ENCODE peak calls at places on chromosomes 16 and 17, in ten cellular contexts. N is mammary epithelial cell, M is HepG2, U is H1, H is hepatocyte, E is colonic mucosa, D is OCI-LY7, S is endothelial cell of umbilical vein, O is Peyer's patch, W is PC-3. Z is an unnamed sample.

GRCh38 chr16:89945654-89946053 is 2.9 kb upstream of the DEF8 start:
- DNase-seq in D (peak; percentile 49), O (peak; percentile 42), M (no peak), N (no peak), H (no peak), E (no peak), U (no peak), W (peak; percentile 30), S (no peak), Z (no peak)

GRCh38 chr17:82596316-82596715 is 51.9 kb downstream of the WDR45B start:
- DNase-seq in E (no peak), S (no peak), U (no peak), M (no peak), D (no peak), O (no peak), N (no peak), W (no peak), H (no peak), Z (no peak)

GRCh38 chr16:73060216-73060615 is 12.3 kb upstream of the ZFHX3 start:
- DNase-seq in O (no peak), W (no peak), S (no peak), N (no peak), D (no peak), U (no peak), E (no peak), M (no peak), H (no peak), Z (no peak)

GRCh38 chr16:69112285-69113129 is 7.1 kb downstream of the HAS3 start:
- DNase-seq in S (peak; percentile 52), H (peak; percentile 69), O (peak; percentile 71), W (peak; percentile 38), E (peak; percentile 64), M (peak; percentile 62), N (no peak), U (no peak), D (peak; percentile 70), Z (peak; percentile 79)

GRCh38 chr17:61699032-61699431 is 108.0 kb upstream of the NACA2 start:
- DNase-seq in M (no peak), S (no peak), D (no peak), H (no peak), W (no peak), O (no peak), E (no peak), U (no peak), N (no peak), Z (no peak)

GRCh38 chr17:71821512-71821911 is 299.3 kb upstream of the SOX9 start:
- DNase-seq in E (no peak), N (no peak), O (no peak), M (no peak), H (no peak), U (no peak), W (peak; percentile 91), S (no peak), D (no peak), Z (no peak)

GRCh38 chr16:11181889-11182279 is 74.1 kb downstream of the SOCS1 start:
- DNase-seq in H (no peak), O (no peak), N (peak; percentile 44), M (no peak), S (no peak), U (no peak), W (no peak), E (no peak), D (no peak), Z (no peak)

GRCh38 chr17:47946929-47947397 is 5.6 kb downstream of the PNPO start:
- DNase-seq in O (peak; percentile 83), M (peak; percentile 94), E (peak; percentile 94), W (peak; percentile 99), U (peak; percentile 47), H (peak; percentile 92), D (peak; percentile 71), N (peak; percentile 96), S (peak; percentile 89), Z (peak; percentile 82)

GRCh38 chr16:2212362-2213324 is 2.0 kb upstream of the BRICD5 start:
- DNase-seq in M (no peak), E (no peak), H (no peak), D (no peak), O (no peak), W (peak; percentile 76), N (peak; percentile 36), U (no peak), S (no peak), Z (no peak)

GRCh38 chr16:2213817-2214720 is 571 bp downstream of the PGP start:
- DNase-seq in S (peak; percentile 34), M (no peak), U (no peak), W (no peak), E (no peak), N (no peak), D (peak; percentile 38), O (no peak), H (peak; percentile 55), Z (no peak)

GRCh38 chr16:2211923-2212347 is 1.3 kb upstream of the BRICD5 start:
- DNase-seq in D (no peak), O (no peak), H (no peak), S (no peak), M (no peak), W (no peak), N (no peak), E (no peak), U (no peak), Z (no peak)

GRCh38 chr16:2214721-2214970 is at the start of gene PGP:
- DNase-seq in S (no peak), W (no peak), U (no peak), D (no peak), E (no peak), H (no peak), N (no peak), O (no peak), M (no peak), Z (no peak)

GRCh38 chr16:2216330-2216729 is 1.7 kb upstream of the PGP start:
- DNase-seq in W (no peak), O (no peak), N (no peak), S (no peak), E (no peak), D (no peak), H (no peak), M (no peak), U (no peak), Z (no peak)
- H3K4me1 ChIP-seq in W (peaks cover 13% of the 10 kb centered on the region), O (no peaks in the 10 kb centered on the region), N (peaks cover 18% of the 10 kb centered on the region), S (peaks cover 15% of the 10 kb centered on the region), E (peaks cover 18% of the 10 kb centered on the region), D (peaks cover 26% of the 10 kb centered on the region), H (peaks cover 8% of the 10 kb centered on the region), M (peaks cover 63% of the 10 kb centered on the region), U (peaks cover 7% of the 10 kb centered on the region), Z (peaks cover 8% of the 10 kb centered on the region)

GRCh38 chr16:12902511-12903324 is 1.3 kb downstream of the SHISA9 start:
- DNase-seq in S (no peak), N (peak; percentile 28), U (no peak), D (no peak), O (no peak), M (no peak), H (peak; percentile 13), W (no peak), E (no peak), Z (no peak)

GRCh38 chr16:12901597-12902436 is at the start of gene SHISA9:
- DNase-seq in O (no peak), U (no peak), W (no peak), H (peak; percentile 41), N (peak; percentile 39), S (no peak), M (no peak), D (no peak), E (no peak), Z (no peak)

GRCh38 chr16:12904041-12904671 is 2.8 kb downstream of the SHISA9 start:
- DNase-seq in M (no peak), N (no peak), U (no peak), D (peak; percentile 13), E (no peak), H (no peak), W (no peak), O (no peak), S (no peak), Z (no peak)

GRCh38 chr16:12901204-12901596 is 198 bp upstream of the SHISA9 start:
- DNase-seq in O (no peak), M (no peak), N (peak; percentile 62), S (no peak), W (no peak), D (no peak), E (no peak), U (no peak), H (peak; percentile 44), Z (no peak)

DNA sequence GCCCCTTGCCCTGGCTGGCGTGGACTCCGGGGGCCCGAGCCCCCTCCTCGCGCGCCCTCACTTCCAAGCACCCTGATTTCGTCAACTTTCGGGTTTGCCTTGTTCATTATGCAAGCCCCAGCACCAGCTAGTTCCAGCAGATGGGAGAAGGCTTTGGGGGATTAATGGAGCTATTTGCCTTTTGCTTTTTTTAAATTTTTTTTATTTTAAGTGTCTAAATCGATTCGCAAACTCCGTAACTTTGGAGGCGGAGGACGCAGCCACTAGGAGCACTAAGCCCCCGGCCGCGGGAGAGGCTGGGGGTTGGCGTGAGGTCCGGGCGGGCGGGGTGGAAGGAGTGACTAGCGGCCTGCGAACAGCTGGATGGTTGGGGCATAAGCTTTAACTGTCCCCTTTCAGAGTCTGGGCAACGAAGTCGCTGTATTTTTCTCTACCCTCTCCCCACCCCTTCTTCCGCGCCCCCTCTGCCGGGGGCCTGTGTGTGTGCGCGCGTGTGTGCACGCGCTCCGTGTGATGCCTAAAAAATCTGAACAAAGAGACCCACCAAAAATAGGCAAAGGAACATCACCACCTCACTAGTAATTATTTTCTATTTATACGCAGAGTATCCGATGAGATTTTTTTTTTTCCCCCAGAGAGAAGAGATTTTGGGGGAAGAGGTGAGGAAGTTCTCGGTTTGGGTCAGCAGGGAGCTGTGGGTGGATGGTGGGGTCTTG is 2.1 kb downstream of the SHISA9 start:
- DNase-seq in S (no peak), D (no peak), O (no peak), E (no peak), W (no peak), N (no peak), H (no peak), U (no peak), M (no peak), Z (no peak)
- H3K4me3 ChIP-seq in S (no peak overlapping the region), D (no peak overlapping the region), O (no peak overlapping the region), E (no peak overlapping the region), W (no peak overlapping the region), N (peak overlapping the region; percentile 83), H (peak overlapping the region; percentile 20), U (peak overlapping the region; percentile 97), M (no peak overlapping the region), Z (no peak overlapping the region)

GRCh38 chr17:51366866-51367265 is 106.5 kb downstream of the UTP18 start:
- DNase-seq in S (no peak), E (no peak), M (no peak), D (no peak), H (no peak), O (no peak), N (no peak), W (no peak), U (no peak), Z (no peak)

GRCh38 chr17:51372345-51373004 is 112.1 kb downstream of the UTP18 start:
- DNase-seq in D (peak; percentile 94), H (peak; percentile 29), S (peak; percentile 71), N (peak; percentile 41), M (peak; percentile 72), U (no peak), O (no peak), E (peak; percentile 20), W (peak; percentile 73), Z (peak; percentile 58)

GRCh38 chr17:51373489-51374194 is 113.3 kb downstream of the UTP18 start:
- DNase-seq in S (no peak), H (no peak), W (no peak), O (no peak), N (no peak), D (no peak), E (no peak), U (no peak), M (no peak), Z (no peak)

GRCh38 chr17:51374220-51374619 is 113.9 kb downstream of the UTP18 start:
- DNase-seq in E (no peak), D (no peak), S (no peak), M (no peak), O (no peak), U (no peak), N (no peak), H (no peak), W (no peak), Z (no peak)

DNA sequence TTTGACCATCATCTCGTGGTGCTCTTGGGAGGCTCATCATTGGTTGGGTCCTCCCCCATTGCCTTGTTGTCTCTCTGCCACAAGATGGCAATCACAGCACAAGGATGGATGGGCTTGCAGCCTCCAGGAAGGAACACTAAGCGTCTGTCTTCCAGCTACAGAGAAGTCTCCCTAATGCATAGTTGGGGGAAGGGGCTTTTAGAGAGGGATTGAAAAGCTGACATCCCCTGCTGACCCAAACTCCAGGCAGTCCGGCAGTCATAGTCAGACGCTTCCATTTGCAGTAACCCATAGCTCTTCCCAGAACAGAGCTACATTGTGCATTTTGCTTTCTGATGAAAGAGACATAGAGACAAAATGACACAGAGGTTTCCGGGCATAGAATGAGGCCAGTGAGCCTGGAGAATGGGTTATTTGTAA is 111.4 kb downstream of the UTP18 start:
- DNase-seq in O (no peak), N (peak; percentile 47), U (peak; percentile 67), D (peak; percentile 77), H (peak; percentile 79), S (peak; percentile 51), E (peak; percentile 24), W (peak; percentile 85), M (peak; percentile 69), Z (peak; percentile 75)
- TF ChIP-seq CTCF in O (no peak), N (peak; percentile 87), U (peak; percentile 94), D (peak; percentile 85), H (peak; percentile 80), S (peak; percentile 35), E (peak; percentile 28), W (peak; percentile 93), M (peak; percentile 87), Z (peak; percentile 93)

GRCh38 chr17:30343741-30344140 is 9.9 kb upstream of the TMIGD1 start:
- DNase-seq in M (no peak), O (no peak), N (no peak), E (no peak), H (no peak), U (no peak), W (no peak), S (no peak), D (no peak), Z (no peak)
- H3K4me1 ChIP-seq in M (peaks cover 96% of the 10 kb centered on the region), O (peaks cover 4% of the 10 kb centered on the region), N (peaks cover 28% of the 10 kb centered on the region), E (no peaks in the 10 kb centered on the region), H (peaks cover 27% of the 10 kb centered on the region), U (no peaks in the 10 kb centered on the region), W (peaks cover 37% of the 10 kb centered on the region), S (peaks cover 26% of the 10 kb centered on the region), D (no peaks in the 10 kb centered on the region), Z (no peaks in the 10 kb centered on the region)